ENCODE peak calls at places on chromosomes 1 and 21, in six cellular contexts. N is upper lobe of right lung, V is lower lobe of right lung, S is Calu3, Z is kidney, O is cardiac muscle cell. Q is an unnamed sample.

GRCh38 chr1:20109223-20109856 is 10.0 kb downstream of the PLA2G2D start:
- DNase-seq in N (no peak), V (no peak), S (no peak), Z (no peak), O (no peak), Q (no peak)

GRCh38 chr1:92886886-92887419 is 55.1 kb downstream of the RPL5 start:
- DNase-seq in N (no peak), V (no peak), S (peak), Z (no peak), O (no peak), Q (no peak)

GRCh38 chr1:209675567-209676154 is 449 bp downstream of the G0S2 start:
- DNase-seq in N (peak), V (peak), S (peak), Z (peak), O (peak), Q (no peak)

GRCh38 chr1:97053275-97053674 is 331.7 kb downstream of the PTBP2 start:
- DNase-seq in N (no peak), V (no peak), S (no peak), Z (no peak), O (no peak), Q (no peak)

GRCh38 chr1:163168053-163168452 is 34.7 kb downstream of the RGS5 start:
- DNase-seq in N (no peak), V (no peak), S (peak), Z (no peak), O (no peak), Q (no peak)

GRCh38 chr1:234604726-234605492 is 5.1 kb downstream of the IRF2BP2 start:
- DNase-seq in N (no peak), V (no peak), S (no peak), Z (no peak), O (no peak), Q (no peak)

GRCh38 chr21:36330904-36331303 is 10.9 kb downstream of the MORC3 start:
- DNase-seq in N (no peak), V (no peak), S (peak), Z (no peak), O (peak), Q (peak)

GRCh38 chr1:5394111-5394510 is 598.1 kb downstream of the NPHP4 start:
- DNase-seq in N (no peak), V (no peak), S (no peak), Z (no peak), O (no peak), Q (no peak)

GRCh38 chr1:156583821-156584622 is 4.5 kb downstream of the TTC24 start:
- DNase-seq in N (no peak), V (no peak), S (peak), Z (no peak), O (peak), Q (peak)

GRCh38 chr1:31772669-31773248 is 8.6 kb upstream of the ADGRB2 start:
- DNase-seq in N (no peak), V (no peak), S (no peak), Z (no peak), O (no peak), Q (no peak)

GRCh38 chr1:17516303-17517214 is 22.9 kb upstream of the ARHGEF10L start:
- DNase-seq in N (no peak), V (no peak), S (no peak), Z (no peak), O (no peak), Q (no peak)

GRCh38 chr1:211411639-211412038 is 80.3 kb downstream of the RD3 start:
- DNase-seq in N (no peak), V (no peak), S (no peak), Z (no peak), O (no peak), Q (no peak)

GRCh38 chr1:156004843-156005593 is 15.7 kb downstream of the SSR2 start:
- DNase-seq in N (no peak), V (no peak), S (no peak), Z (no peak), O (peak), Q (no peak)

GRCh38 chr1:148353461-148354283 is 129.4 kb downstream of the PPIAL4G start:
- DNase-seq in N (no peak), V (no peak), S (peak), Z (no peak), O (no peak), Q (no peak)

GRCh38 chr1:38941093-38941492 is 537 bp downstream of the RHBDL2 start:
- DNase-seq in N (no peak), V (no peak), S (peak), Z (no peak), O (no peak), Q (no peak)

GRCh38 chr1:154151311-154151710 is 3.6 kb downstream of the NUP210L start:
- DNase-seq in N (no peak), V (no peak), S (no peak), Z (no peak), O (no peak), Q (no peak)

GRCh38 chr1:230029244-230029643 is 37.8 kb upstream of the GALNT2 start:
- DNase-seq in N (no peak), V (no peak), S (no peak), Z (no peak), O (no peak), Q (no peak)

GRCh38 chr1:76901158-76901767 is 34.0 kb downstream of the ST6GALNAC5 start:
- DNase-seq in N (no peak), V (no peak), S (peak), Z (no peak), O (peak), Q (peak)

GRCh38 chr1:59520759-59521442 is 224.0 kb downstream of the FGGY start:
- DNase-seq in N (no peak), V (no peak), S (no peak), Z (peak), O (no peak), Q (no peak)

GRCh38 chr1:31786366-31787060 is 22.4 kb upstream of the ADGRB2 start:
- DNase-seq in N (peak), V (peak), S (no peak), Z (peak), O (no peak), Q (no peak)

GRCh38 chr21:28336299-28336698 is 656.4 kb downstream of the LTN1 start:
- DNase-seq in N (no peak), V (no peak), S (peak), Z (no peak), O (peak), Q (no peak)

GRCh38 chr1:209651148-209651547 is 1.1 kb downstream of the LAMB3 start:
- DNase-seq in N (peak), V (peak), S (peak), Z (peak), O (no peak), Q (no peak)

GRCh38 chr1:184056921-184057496 is 5.5 kb downstream of the TSEN15 start:
- DNase-seq in N (no peak), V (no peak), S (no peak), Z (no peak), O (peak), Q (no peak)

GRCh38 chr1:12405325-12406217 is 175.7 kb downstream of the VPS13D start:
- DNase-seq in N (no peak), V (no peak), S (no peak), Z (no peak), O (peak), Q (no peak)

GRCh38 chr1:238485062-238485905 is 594.6 kb upstream of the ZP4 start:
- DNase-seq in N (no peak), V (no peak), S (peak), Z (peak), O (no peak), Q (no peak)

GRCh38 chr1:234620272-234620711 is 10.3 kb upstream of the IRF2BP2 start:
- DNase-seq in N (no peak), V (no peak), S (no peak), Z (no peak), O (no peak), Q (no peak)

GRCh38 chr1:19006000-19006399 is 49.5 kb upstream of the IFFO2 start:
- DNase-seq in N (no peak), V (no peak), S (peak), Z (no peak), O (no peak), Q (no peak)

GRCh38 chr1:175192111-175192629 is 406 bp downstream of the KIAA0040 start:
- DNase-seq in N (peak), V (peak), S (peak), Z (peak), O (peak), Q (no peak)

GRCh38 chr1:247440001-247440620 is 17.8 kb downstream of the OR2B11 start:
- DNase-seq in N (no peak), V (no peak), S (no peak), Z (no peak), O (no peak), Q (no peak)

GRCh38 chr1:58854576-58854975 is 70.7 kb upstream of the JUN start:
- DNase-seq in N (no peak), V (no peak), S (no peak), Z (no peak), O (no peak), Q (no peak)

GRCh38 chr1:94327001-94327685 is 89.8 kb upstream of the ARHGAP29 start:
- DNase-seq in N (no peak), V (peak), S (peak), Z (peak), O (peak), Q (no peak)

DNA sequence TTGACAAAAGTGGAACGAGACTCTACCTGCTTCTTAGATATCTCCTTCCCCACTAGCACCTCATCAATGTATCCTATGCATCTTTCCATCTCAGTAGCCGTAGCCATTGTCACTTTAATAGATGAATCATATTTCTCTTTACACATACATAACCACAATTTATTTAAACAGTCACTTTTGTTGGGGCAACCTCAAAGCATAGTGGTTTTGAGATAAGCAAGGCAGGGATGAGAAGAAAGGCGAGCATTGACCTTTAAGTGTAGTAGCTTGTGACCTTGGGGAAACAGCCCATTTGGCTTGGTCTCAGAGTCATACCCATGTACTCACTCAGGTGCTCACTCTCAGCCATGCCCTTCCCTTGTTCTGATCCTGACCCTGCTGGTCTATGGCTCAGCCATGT is 260.1 kb downstream of the C1orf94 start:
- DNase-seq in N (no peak), V (no peak), S (no peak), Z (no peak), O (no peak), Q (no peak)
- TF ChIP-seq CTCF in N (no peak), V (no peak), S (no peak), Z (no peak), O (no peak), Q (no peak)

GRCh38 chr21:45074818-45075605 is 632 bp downstream of the ADARB1 start:
- DNase-seq in N (peak), V (no peak), S (peak), Z (peak), O (peak), Q (no peak)
- TF ChIP-seq CTCF in N (no peak), V (no peak), S (no peak), Z (no peak), O (no peak), Q (no peak)

GRCh38 chr1:109084563-109085517 is 5.7 kb upstream of the TMEM167B start:
- DNase-seq in N (no peak), V (no peak), S (no peak), Z (no peak), O (no peak), Q (no peak)

GRCh38 chr1:109094377-109094803 is 3.8 kb downstream of the TMEM167B start:
- DNase-seq in N (no peak), V (no peak), S (no peak), Z (no peak), O (no peak), Q (no peak)

GRCh38 chr1:109090415-109091195 is at the start of gene TMEM167B:
- DNase-seq in N (peak), V (peak), S (peak), Z (peak), O (peak), Q (no peak)

GRCh38 chr1:109091196-109092193 is 931 bp downstream of the TMEM167B start:
- DNase-seq in N (no peak), V (no peak), S (no peak), Z (no peak), O (no peak), Q (no peak)

GRCh38 chr1:109089242-109090015 is 1.1 kb upstream of the TMEM167B start:
- DNase-seq in N (peak), V (peak), S (peak), Z (no peak), O (peak), Q (no peak)
- TF ChIP-seq CTCF in N (peak), V (peak), S (no peak), Z (peak), O (peak), Q (peak)

DNA sequence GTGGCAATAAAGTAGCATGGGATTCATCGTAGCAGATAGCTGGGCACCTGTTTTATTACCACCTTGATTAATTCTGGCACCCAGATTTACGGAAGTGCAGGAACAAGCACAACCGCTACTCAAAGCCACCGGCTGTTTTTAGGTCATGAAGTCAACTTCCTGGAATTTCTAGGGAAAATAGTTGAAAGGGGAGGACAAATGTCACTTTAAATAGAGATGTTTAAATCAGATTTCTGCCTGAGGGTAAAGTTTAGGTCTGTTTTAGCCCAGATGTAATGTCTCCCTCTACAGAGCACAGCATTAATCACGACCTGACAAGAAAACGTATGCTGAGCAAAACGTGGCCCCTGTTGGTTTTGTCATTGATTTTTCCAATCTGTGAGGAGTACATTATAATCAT is 8.0 kb downstream of the ADGRL2 start:
- DNase-seq in N (no peak), V (no peak), S (peak), Z (no peak), O (peak), Q (no peak)
- TF ChIP-seq CTCF in N (no peak), V (no peak), S (no peak), Z (no peak), O (no peak), Q (peak)

GRCh38 chr1:37448691-37449417 is 25.5 kb upstream of the ZC3H12A start:
- DNase-seq in N (no peak), V (no peak), S (no peak), Z (no peak), O (no peak), Q (no peak)

GRCh38 chr1:37449936-37450335 is 24.4 kb upstream of the ZC3H12A start:
- DNase-seq in N (no peak), V (peak), S (no peak), Z (no peak), O (no peak), Q (no peak)

GRCh38 chr1:37446874-37447273 is 27.5 kb upstream of the ZC3H12A start:
- DNase-seq in N (no peak), V (no peak), S (no peak), Z (no peak), O (no peak), Q (no peak)

GRCh38 chr1:37452416-37452815 is 22.0 kb upstream of the ZC3H12A start:
- DNase-seq in N (no peak), V (no peak), S (no peak), Z (no peak), O (no peak), Q (no peak)

DNA sequence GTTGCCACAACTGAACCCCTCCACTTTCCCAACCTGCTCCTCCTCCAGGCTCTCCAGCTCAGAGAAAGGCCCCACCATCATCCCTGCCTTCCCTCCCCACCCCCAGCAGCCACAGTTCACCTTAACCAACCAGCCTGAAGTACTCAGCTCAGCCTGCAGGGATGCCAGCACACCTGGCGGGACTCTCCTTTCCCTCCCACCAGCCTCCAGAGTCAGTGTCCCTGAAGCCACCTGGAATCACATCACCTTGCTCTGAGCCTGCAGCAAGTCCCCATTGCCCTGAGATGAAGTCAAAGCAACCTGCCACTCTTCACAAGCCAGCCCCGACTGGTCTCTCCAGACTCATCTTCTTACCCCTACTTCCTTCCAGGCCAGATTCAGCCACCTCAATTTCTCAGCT is 26.2 kb upstream of the ZC3H12A start:
- DNase-seq in N (no peak), V (no peak), S (no peak), Z (no peak), O (no peak), Q (no peak)
- TF ChIP-seq CTCF in N (no peak), V (no peak), S (no peak), Z (no peak), O (no peak), Q (no peak)

GRCh38 chr21:25639167-25639921 is at the start of gene JAM2:
- DNase-seq in N (peak), V (peak), S (no peak), Z (peak), O (peak), Q (peak)
- TF ChIP-seq CTCF in N (peak), V (peak), S (no peak), Z (peak), O (no peak), Q (peak)